ENCODE peak calls at places on chromosomes 2 and 18, in seven cellular contexts. X is foreskin fibroblast, R is AG09319, L is PC-9, A is RWPE1, H is fibroblast of mammary gland, B is cardiac muscle cell. Z is an unnamed sample.

GRCh38 chr18:13545514-13545913 is 180.8 kb downstream of the FAM210A start:
- DNase-seq in L (no peak), B (no peak), A (no peak), H (no peak), X (no peak), R (no peak), Z (no peak)

GRCh38 chr18:73924316-73924715 is 223.3 kb downstream of the FBXO15 start:
- DNase-seq in B (no peak), A (no peak), R (peak), H (no peak), L (no peak), X (peak), Z (no peak)

GRCh38 chr18:9631814-9632496 is 17.6 kb upstream of the PPP4R1 start:
- DNase-seq in L (peak), A (peak), X (peak), H (peak), R (no peak), B (peak), Z (peak)

GRCh38 chr2:100237046-100237615 is 85.2 kb downstream of the LONRF2 start:
- DNase-seq in R (no peak), B (no peak), L (no peak), A (no peak), X (no peak), H (no peak), Z (no peak)

GRCh38 chr2:76953733-76954347 is 568.3 kb downstream of the LRRTM4 start:
- DNase-seq in X (no peak), B (peak), H (peak), L (peak), R (no peak), A (peak), Z (peak)

GRCh38 chr2:159788218-159788617 is 9.8 kb downstream of the CD302 start:
- DNase-seq in B (no peak), A (no peak), H (no peak), L (peak), R (no peak), X (no peak), Z (peak)

GRCh38 chr2:118677546-118677945 is 169.9 kb downstream of the EN1 start:
- DNase-seq in A (no peak), B (no peak), X (no peak), R (no peak), L (no peak), H (no peak), Z (no peak)

GRCh38 chr2:109563294-109563693 is 50.5 kb downstream of the SEPTIN10 start:
- DNase-seq in R (no peak), L (no peak), H (no peak), B (no peak), A (no peak), X (no peak), Z (peak)

GRCh38 chr2:71950256-71951066 is 197.2 kb downstream of the CYP26B1 start:
- DNase-seq in B (peak), A (no peak), L (peak), X (no peak), H (peak), R (no peak), Z (no peak)

GRCh38 chr2:96984300-96984699 is 2.1 kb downstream of the FAM178B start:
- DNase-seq in L (no peak), A (no peak), X (no peak), R (no peak), B (no peak), H (no peak), Z (no peak)

GRCh38 chr2:104033399-104033798 is 820.5 kb upstream of the POU3F3 start:
- DNase-seq in L (no peak), H (no peak), X (no peak), A (peak), R (no peak), B (no peak), Z (peak)

GRCh38 chr2:65395621-65396347 is 36.6 kb downstream of the SPRED2 start:
- DNase-seq in A (no peak), X (no peak), R (no peak), H (no peak), B (no peak), L (no peak), Z (no peak)

GRCh38 chr2:88892207-88892606 is 200.7 kb downstream of the RPIA start:
- DNase-seq in A (no peak), R (no peak), L (no peak), B (no peak), H (no peak), X (no peak), Z (no peak)

GRCh38 chr2:138829326-138829725 is 49.1 kb upstream of the NXPH2 start:
- DNase-seq in H (peak), R (no peak), X (no peak), B (peak), L (no peak), A (peak), Z (peak)
- TF ChIP-seq CTCF in H (peak), R (no peak), X (no peak), B (peak), L (peak), A (peak), Z (peak)

GRCh38 chr18:58183226-58183625 is 139.2 kb downstream of the NEDD4L start:
- DNase-seq in B (no peak), L (no peak), H (no peak), R (no peak), A (no peak), X (no peak), Z (no peak)

GRCh38 chr18:58180738-58181353 is 136.8 kb downstream of the NEDD4L start:
- DNase-seq in B (peak), A (peak), X (no peak), L (peak), H (peak), R (no peak), Z (peak)

GRCh38 chr18:58190842-58191530 is 147.0 kb downstream of the NEDD4L start:
- DNase-seq in X (no peak), H (peak), L (no peak), B (no peak), R (no peak), A (no peak), Z (peak)

GRCh38 chr18:58189008-58189407 is 145.0 kb downstream of the NEDD4L start:
- DNase-seq in L (no peak), B (no peak), H (no peak), A (no peak), X (no peak), R (no peak), Z (no peak)

DNA sequence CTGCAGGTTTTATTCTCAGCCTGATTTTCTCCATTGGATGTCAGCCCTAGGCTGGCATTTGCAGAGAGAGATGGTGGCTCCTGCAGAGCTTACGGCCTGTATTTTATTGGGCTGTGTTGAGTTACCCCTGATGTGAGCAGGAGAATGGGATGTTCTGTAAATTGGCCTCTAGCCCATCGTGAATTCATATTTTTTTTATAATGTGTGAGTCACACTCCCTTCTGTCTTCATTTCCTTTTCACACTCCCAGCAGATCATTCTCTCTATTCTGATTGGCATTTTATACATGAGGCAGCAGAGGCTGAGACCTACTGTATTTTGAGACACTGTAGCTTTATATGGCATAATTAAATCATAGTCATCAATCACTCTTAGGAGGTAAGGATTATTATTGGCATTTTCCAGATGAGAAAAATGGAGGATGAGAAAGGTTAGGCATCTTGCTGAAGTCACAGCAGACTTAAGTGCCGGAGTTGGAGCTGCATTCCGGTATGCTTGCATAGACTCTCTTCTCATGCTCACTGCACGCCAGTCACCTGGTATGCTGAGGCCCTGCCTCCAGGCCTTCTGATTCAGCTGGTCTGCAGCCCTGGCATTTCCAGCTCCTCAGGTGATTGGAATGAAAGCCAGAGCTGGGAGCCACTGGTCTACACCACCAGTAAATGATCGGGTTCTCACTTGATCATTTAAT is 142.4 kb downstream of the NEDD4L start:
- DNase-seq in X (peak), A (peak), B (peak), H (peak), R (no peak), L (peak), Z (peak)
- TF ChIP-seq CTCF in X (no peak), A (no peak), B (no peak), H (no peak), R (no peak), L (no peak), Z (no peak)

GRCh38 chr2:128304715-128305554 is 13.7 kb downstream of the HS6ST1 start:
- DNase-seq in X (peak), L (peak), B (peak), H (peak), A (peak), R (peak), Z (peak)
- TF ChIP-seq CTCF in X (peak), L (no peak), B (peak), H (no peak), A (no peak), R (no peak), Z (no peak)

GRCh38 chr2:56287508-56287907 is 103.7 kb downstream of the CCDC85A start:
- DNase-seq in R (no peak), X (no peak), A (no peak), H (no peak), B (no peak), L (no peak), Z (peak)
- TF ChIP-seq CTCF in R (no peak), X (no peak), A (no peak), H (no peak), B (no peak), L (no peak), Z (no peak)

GRCh38 chr18:33495278-33495677 is 54.8 kb upstream of the CCDC178 start:
- DNase-seq in R (no peak), A (peak), H (peak), L (no peak), X (no peak), B (peak), Z (peak)
- TF ChIP-seq CTCF in R (peak), A (no peak), H (peak), L (peak), X (no peak), B (peak), Z (peak)

GRCh38 chr2:227881866-227882517 is 10.6 kb downstream of the DAW1 start:
- DNase-seq in B (no peak), R (no peak), L (no peak), A (no peak), H (peak), X (no peak), Z (peak)

GRCh38 chr2:227880460-227880859 is 9.0 kb downstream of the DAW1 start:
- DNase-seq in B (no peak), X (no peak), R (no peak), A (no peak), H (no peak), L (no peak), Z (no peak)

GRCh38 chr2:227888289-227888688 is 16.9 kb downstream of the DAW1 start:
- DNase-seq in A (no peak), L (no peak), B (no peak), H (no peak), R (no peak), X (no peak), Z (peak)

GRCh38 chr2:227889336-227889735 is 17.9 kb downstream of the DAW1 start:
- DNase-seq in H (no peak), R (no peak), A (peak), X (no peak), L (no peak), B (no peak), Z (no peak)

DNA sequence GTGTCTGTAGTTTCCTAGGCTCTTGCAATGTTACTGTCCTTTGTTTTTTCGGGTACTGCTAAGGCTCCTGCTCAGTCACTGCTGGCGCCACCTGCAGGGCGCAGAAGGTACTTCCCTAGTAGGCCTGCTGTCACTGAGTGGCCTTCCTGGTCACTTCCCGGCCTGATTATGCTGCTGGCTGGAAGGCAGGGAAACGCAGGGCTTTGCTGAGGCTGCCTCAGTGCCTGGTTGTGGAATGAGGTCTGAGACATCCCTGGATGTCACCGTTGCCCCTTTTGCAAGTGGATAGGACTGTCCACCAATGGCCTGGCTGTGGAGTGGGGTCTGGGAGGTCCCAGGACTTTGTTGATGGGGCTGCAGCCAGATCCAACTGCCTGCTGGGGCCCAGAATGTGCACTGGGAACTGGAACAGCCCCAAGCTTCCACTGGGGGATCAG is 13.1 kb downstream of the DAW1 start:
- DNase-seq in L (peak), A (peak), X (peak), R (no peak), B (peak), H (peak), Z (peak)
- TF ChIP-seq CTCF in L (peak), A (peak), X (peak), R (peak), B (peak), H (peak), Z (peak)

DNA sequence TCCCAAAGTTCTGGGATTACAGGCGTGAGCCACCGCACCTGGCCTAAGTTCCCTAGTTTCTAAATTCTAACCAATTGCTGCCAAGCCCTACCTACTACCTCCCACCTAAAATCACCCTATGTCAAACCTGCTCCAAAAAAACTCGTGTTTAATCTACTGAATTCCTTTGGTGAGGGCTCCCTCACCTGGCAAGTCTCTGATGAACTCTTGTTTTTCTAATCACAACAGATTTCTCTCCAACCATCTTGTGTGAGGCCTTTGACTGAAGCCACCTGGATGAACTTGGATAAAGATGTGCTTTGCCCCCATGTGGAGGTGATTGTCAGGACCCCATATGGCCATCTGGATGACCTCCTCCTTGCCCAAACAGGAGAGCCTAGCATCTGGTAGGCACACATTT is 17.4 kb upstream of the SLC35G4 start:
- DNase-seq in X (no peak), A (no peak), R (no peak), B (no peak), L (no peak), H (no peak), Z (peak)
- TF ChIP-seq CTCF in X (no peak), A (no peak), R (no peak), B (no peak), L (peak), H (no peak), Z (peak)

Z was measured in PC-3.